ENCODE peak calls at places on chromosome 5, in six cellular contexts. C is stimulated activated CD4-positive, alpha-beta T cell treated with anti-CD3 and anti-CD28 coated beads, Interleukin-15, amount 100 ng/mL, for 1 hour; J is mammary epithelial cell; V is sciatic nerve; F is HEK293T; G is fibroblast of lung. E is an unnamed sample.

GRCh38 chr5:138554143-138554542 is 11.1 kb upstream of the ETF1 start:
- DNase-seq in C (no peak), J (no peak), V (no peak), F (no peak), G (no peak), E (no peak)

GRCh38 chr5:40089269-40089668 is 590.4 kb upstream of the PTGER4 start:
- DNase-seq in C (no peak), J (peak; percentile 16), V (no peak), F (no peak), G (peak; percentile 2), E (no peak)

GRCh38 chr5:39019231-39019630 is 55.0 kb downstream of the RICTOR start:
- DNase-seq in C (no peak), J (no peak), V (no peak), F (no peak), G (peak; percentile 30), E (no peak)

GRCh38 chr5:74310386-74310785 is 330.1 kb downstream of the ENC1 start:
- DNase-seq in C (no peak), J (peak; percentile 86), V (no peak), F (no peak), G (peak; percentile 87), E (no peak)

GRCh38 chr5:149959406-149960236 is 937 bp upstream of the SLC26A2 start:
- DNase-seq in C (peak; percentile 21), J (peak; percentile 86), V (no peak), F (peak; percentile 50), G (peak; percentile 73), E (peak; percentile 16)

GRCh38 chr5:171309526-171310333 is 682 bp downstream of the TLX3 start:
- DNase-seq in C (no peak), J (no peak), V (no peak), F (no peak), G (no peak), E (no peak)

GRCh38 chr5:126978258-126978657 is 52.1 kb downstream of the MARCHF3 start:
- DNase-seq in C (no peak), J (no peak), V (no peak), F (no peak), G (no peak), E (no peak)

GRCh38 chr5:127942246-127943060 is 141.1 kb upstream of the SLC12A2 start:
- DNase-seq in C (no peak), J (peak; percentile 24), V (no peak), F (no peak), G (peak; percentile 56), E (no peak)

GRCh38 chr5:94442971-94443370 is 175.4 kb downstream of the KIAA0825 start:
- DNase-seq in C (no peak), J (peak; percentile 3), V (no peak), F (no peak), G (no peak), E (no peak)

GRCh38 chr5:142508630-142509425 is 177.1 kb downstream of the FGF1 start:
- DNase-seq in C (no peak), J (no peak), V (no peak), F (no peak), G (no peak), E (no peak)

GRCh38 chr5:16733597-16733996 is 116.8 kb upstream of the RETREG1 start:
- DNase-seq in C (no peak), J (no peak), V (no peak), F (no peak), G (no peak), E (no peak)

GRCh38 chr5:94885931-94886330 is 267.5 kb downstream of the SLF1 start:
- DNase-seq in C (no peak), J (no peak), V (no peak), F (no peak), G (no peak), E (no peak)

GRCh38 chr5:141084487-141084989 is 9.9 kb upstream of the PCDHB2 start:
- DNase-seq in C (no peak), J (peak; percentile 48), V (no peak), F (peak; percentile 58), G (peak; percentile 38), E (peak; percentile 79)

GRCh38 chr5:4698596-4698995 is 441.5 kb upstream of the ADAMTS16 start:
- DNase-seq in C (no peak), J (no peak), V (no peak), F (no peak), G (no peak), E (no peak)

GRCh38 chr5:73151733-73152410 is 21.1 kb upstream of the TMEM174 start:
- DNase-seq in C (no peak), J (no peak), V (no peak), F (no peak), G (no peak), E (no peak)

GRCh38 chr5:31962321-31962720 is 211.8 kb downstream of the GOLPH3 start:
- DNase-seq in C (no peak), J (no peak), V (no peak), F (no peak), G (no peak), E (no peak)

GRCh38 chr5:40619406-40619805 is 60.3 kb upstream of the PTGER4 start:
- DNase-seq in C (no peak), J (peak; percentile 27), V (no peak), F (no peak), G (peak; percentile 45), E (no peak)

GRCh38 chr5:181243020-181243520 is 636 bp downstream of the RACK1 start:
- DNase-seq in C (no peak), J (no peak), V (no peak), F (no peak), G (no peak), E (no peak)

GRCh38 chr5:123916331-123917121 is 404.5 kb downstream of the CSNK1G3 start:
- DNase-seq in C (no peak), J (peak; percentile 38), V (no peak), F (peak; percentile 41), G (peak; percentile 95), E (no peak)

GRCh38 chr5:150053695-150054392 is 32.5 kb downstream of the CSF1R start:
- DNase-seq in C (no peak), J (no peak), V (no peak), F (no peak), G (no peak), E (no peak)

GRCh38 chr5:122415481-122416120 is 103.6 kb downstream of the SNCAIP start:
- DNase-seq in C (no peak), J (peak; percentile 41), V (peak; percentile 60), F (peak; percentile 68), G (peak; percentile 62), E (peak; percentile 46)

GRCh38 chr5:81969226-81969625 is 2.6 kb upstream of the ATG10 start:
- DNase-seq in C (no peak), J (no peak), V (no peak), F (no peak), G (no peak), E (no peak)

GRCh38 chr5:170178814-170179213 is 54.0 kb upstream of the C5orf58 start:
- DNase-seq in C (no peak), J (no peak), V (no peak), F (no peak), G (no peak), E (no peak)

GRCh38 chr5:53109436-53110127 is at the start of gene MOCS2:
- DNase-seq in C (peak; percentile 80), J (peak; percentile 87), V (peak; percentile 94), F (peak; percentile 97), G (peak; percentile 81), E (peak; percentile 94)

GRCh38 chr5:140998921-140999410 is 32.7 kb downstream of the PCDHAC2 start:
- DNase-seq in C (no peak), J (no peak), V (no peak), F (no peak), G (no peak), E (no peak)

GRCh38 chr5:91469517-91470165 is 86.5 kb upstream of the ARRDC3 start:
- DNase-seq in C (no peak), J (no peak), V (no peak), F (no peak), G (peak; percentile 7), E (peak; percentile 42)

GRCh38 chr5:28648108-28648507 is 1609.7 kb upstream of the CDH9 start:
- DNase-seq in C (no peak), J (peak; percentile 15), V (no peak), F (peak; percentile 13), G (peak; percentile 35), E (no peak)

GRCh38 chr5:135436856-135437795 is 10.0 kb downstream of the DCANP1 start:
- DNase-seq in C (no peak), J (no peak), V (no peak), F (no peak), G (peak; percentile 48), E (no peak)

GRCh38 chr5:99060306-99061261 is 131.8 kb upstream of the CHD1 start:
- DNase-seq in C (peak; percentile 69), J (peak; percentile 55), V (peak; percentile 90), F (peak; percentile 66), G (peak; percentile 94), E (peak; percentile 85)

GRCh38 chr5:63822633-63823032 is 139.6 kb downstream of the HTR1A start:
- DNase-seq in C (no peak), J (no peak), V (no peak), F (no peak), G (no peak), E (no peak)

GRCh38 chr5:40428129-40428528 is 251.6 kb upstream of the PTGER4 start:
- DNase-seq in C (no peak), J (peak; percentile 70), V (no peak), F (no peak), G (peak; percentile 34), E (peak; percentile 12)

GRCh38 chr5:131316822-131317221 is 53.0 kb downstream of the CDC42SE2 start:
- DNase-seq in C (no peak), J (no peak), V (no peak), F (no peak), G (no peak), E (no peak)

GRCh38 chr5:68214472-68215207 is 916 bp upstream of the PIK3R1 start:
- DNase-seq in C (no peak), J (no peak), V (no peak), F (no peak), G (no peak), E (no peak)

GRCh38 chr5:45277860-45278259 is 418.3 kb downstream of the HCN1 start:
- DNase-seq in C (no peak), J (no peak), V (no peak), F (no peak), G (no peak), E (no peak)

GRCh38 chr5:86917117-86917579 is 299.4 kb downstream of the COX7C start:
- DNase-seq in C (no peak), J (peak; percentile 6), V (no peak), F (peak; percentile 9), G (peak; percentile 42), E (no peak)

GRCh38 chr5:90503596-90503995 is 25.8 kb downstream of the LYSMD3 start:
- DNase-seq in C (no peak), J (peak; percentile 39), V (no peak), F (no peak), G (peak; percentile 30), E (no peak)

GRCh38 chr5:91125916-91126315 is 257.2 kb downstream of the ARRDC3 start:
- DNase-seq in C (no peak), J (no peak), V (no peak), F (no peak), G (peak; percentile 39), E (no peak)

GRCh38 chr5:72815580-72816296 is 723 bp upstream of the TNPO1 start:
- DNase-seq in C (no peak), J (no peak), V (no peak), F (no peak), G (no peak), E (no peak)

GRCh38 chr5:132788508-132788907 is 11.5 kb upstream of the SEPTIN8 start:
- DNase-seq in C (no peak), J (no peak), V (no peak), F (no peak), G (no peak), E (peak; percentile 44)

GRCh38 chr5:74865799-74866652 is at the start of gene FAM169A:
- DNase-seq in C (peak; percentile 20), J (peak; percentile 65), V (peak; percentile 62), F (peak; percentile 61), G (peak; percentile 52), E (peak; percentile 62)

E was measured in BE2C.